ENCODE peak calls at places on chromosome 12, in four cellular contexts. N is AG20443; T is hypothalamus; L is CD8-positive, alpha-beta memory T cell. M is an unnamed sample.

GRCh38 chr12:115722181-115722580 is 555.3 kb downstream of the MED13L start:
- DNase-seq in N (no peak), T (no peak), L (no peak), M (no peak)

GRCh38 chr12:122054842-122055544 is 23.6 kb upstream of the MLXIP start:
- DNase-seq in N (no peak), T (no peak), L (no peak), M (no peak)

GRCh38 chr12:110343921-110344555 is 59.5 kb downstream of the ANAPC7 start:
- DNase-seq in N (no peak), T (no peak), L (no peak), M (no peak)

GRCh38 chr12:56431288-56431687 is 17.9 kb downstream of the TIMELESS start:
- DNase-seq in N (no peak), T (no peak), L (no peak), M (no peak)

GRCh38 chr12:14367097-14367661 is 1.7 kb downstream of the ATF7IP start:
- DNase-seq in N (peak), T (peak), L (no peak), M (no peak)

GRCh38 chr12:50059440-50060119 is 2.2 kb downstream of the ASIC1 start:
- DNase-seq in N (no peak), T (no peak), L (peak), M (no peak)

GRCh38 chr12:88011755-88012154 is 17.4 kb downstream of the C12orf50 start:
- DNase-seq in N (no peak), T (no peak), L (no peak), M (no peak)

GRCh38 chr12:46783881-46784280 is 41.9 kb downstream of the SLC38A4 start:
- DNase-seq in N (no peak), T (no peak), L (no peak), M (no peak)

GRCh38 chr12:44875417-44875953 is 630 bp downstream of the NELL2 start:
- DNase-seq in N (peak), T (peak), L (no peak), M (no peak)

GRCh38 chr12:108933950-108934349 is 54.1 kb downstream of the DAO start:
- DNase-seq in N (no peak), T (no peak), L (no peak), M (no peak)

GRCh38 chr12:116338064-116338872 is 60.8 kb upstream of the MED13L start:
- DNase-seq in N (no peak), T (no peak), L (no peak), M (no peak)

GRCh38 chr12:79414252-79414651 is 276.5 kb downstream of the PAWR start:
- DNase-seq in N (no peak), T (no peak), L (no peak), M (no peak)

GRCh38 chr12:14614704-14615121 is 47.0 kb upstream of the PLBD1 start:
- DNase-seq in N (no peak), T (peak), L (no peak), M (no peak)

GRCh38 chr12:49232940-49233841 is 31.7 kb upstream of the TUBA1C start:
- DNase-seq in N (peak), T (peak), L (no peak), M (no peak)

GRCh38 chr12:31533470-31533869 is 57.5 kb downstream of the DENND5B start:
- DNase-seq in N (no peak), T (no peak), L (no peak), M (no peak)

GRCh38 chr12:24380122-24380521 is 430.7 kb upstream of the SOX5 start:
- DNase-seq in N (no peak), T (no peak), L (no peak), M (no peak)

GRCh38 chr12:45887544-45887943 is 102.8 kb downstream of the SCAF11 start:
- DNase-seq in N (no peak), T (no peak), L (no peak), M (no peak)

GRCh38 chr12:50442178-50442908 is 41.7 kb downstream of the LARP4 start:
- DNase-seq in N (no peak), T (no peak), L (no peak), M (no peak)

GRCh38 chr12:61911113-61911512 is 349.1 kb upstream of the USP15 start:
- DNase-seq in N (no peak), T (no peak), L (no peak), M (no peak)

GRCh38 chr12:103269962-103270361 is 225.8 kb downstream of the C12orf42 start:
- DNase-seq in N (no peak), T (no peak), L (no peak), M (no peak)

GRCh38 chr12:51951843-51952722 is 584 bp downstream of the ACVR1B start:
- DNase-seq in N (peak), T (peak), L (no peak), M (no peak)

GRCh38 chr12:104761091-104761490 is 197.0 kb downstream of the SLC41A2 start:
- DNase-seq in N (no peak), T (no peak), L (no peak), M (no peak)

M was measured in esophagus squamous epithelium.